ENCODE peak calls at places on chromosome 6, in seven cellular contexts. Z is hepatocyte, P is GM23338, Y is GM23248, O is HCT116, C is OCI-LY7, F is PC-9. G is an unnamed sample.
A peak's percentile ranks its signal among the peaks of the same experiment; 100 is the strongest.

GRCh38 chr6:43217351-43217750 is 11.9 kb downstream of the DNPH1 start:
- DNase-seq in O (no peak), F (no peak), Y (no peak), P (no peak), Z (no peak), C (no peak), G (no peak)

GRCh38 chr6:118408863-118409262 is 139.2 kb upstream of the PLN start:
- DNase-seq in Z (no peak), C (no peak), Y (no peak), P (peak; percentile 10), O (no peak), F (no peak), G (no peak)

GRCh38 chr6:75334266-75335040 is 49.9 kb upstream of the TMEM30A start:
- DNase-seq in Z (peak; percentile 29), O (no peak), P (peak; percentile 98), C (no peak), F (no peak), Y (peak; percentile 88), G (peak; percentile 7)

GRCh38 chr6:90385914-90386313 is 89.3 kb upstream of the BACH2 start:
- DNase-seq in F (no peak), Z (no peak), P (peak; percentile 20), C (peak; percentile 64), Y (no peak), O (no peak), G (no peak)

GRCh38 chr6:108737594-108738546 is 110.4 kb upstream of the ARMC2 start:
- DNase-seq in O (peak; percentile 86), Y (peak; percentile 100), F (peak; percentile 99), C (no peak), P (no peak), Z (peak; percentile 77), G (peak; percentile 90)

GRCh38 chr6:14874975-14875677 is 370.7 kb upstream of the JARID2 start:
- DNase-seq in P (no peak), F (no peak), Y (no peak), Z (no peak), O (no peak), C (no peak), G (no peak)

GRCh38 chr6:26322645-26323482 is 42.1 kb upstream of the BTN3A2 start:
- DNase-seq in F (peak; percentile 88), Y (peak; percentile 86), P (peak; percentile 90), O (peak; percentile 82), Z (peak; percentile 86), C (peak; percentile 74), G (peak; percentile 96)

GRCh38 chr6:87376643-87377042 is 31.1 kb upstream of the CFAP206 start:
- DNase-seq in Y (no peak), Z (no peak), C (no peak), P (no peak), O (no peak), F (no peak), G (no peak)

GRCh38 chr6:126383203-126383602 is 43.3 kb downstream of the CENPW start:
- DNase-seq in O (no peak), Z (no peak), P (no peak), Y (no peak), C (no peak), F (no peak), G (no peak)

GRCh38 chr6:170080828-170081368 is 210.0 kb downstream of the DLL1 start:
- DNase-seq in C (no peak), O (no peak), Y (no peak), F (no peak), Z (no peak), P (no peak), G (no peak)

GRCh38 chr6:113511100-113511499 is 346.0 kb upstream of the MARCKS start:
- DNase-seq in Z (no peak), F (no peak), Y (no peak), C (no peak), P (no peak), O (no peak), G (no peak)

GRCh38 chr6:146898888-146899227 is 300.1 kb downstream of the ADGB start:
- DNase-seq in O (no peak), C (no peak), F (no peak), P (no peak), Y (no peak), Z (no peak), G (no peak)
- H3K9me2 ChIP-seq in O (no peaks in the 10 kb centered on the region), C (no peaks in the 10 kb centered on the region), F (no peaks in the 10 kb centered on the region), P (peaks cover 12% of the 10 kb centered on the region), Y (no peaks in the 10 kb centered on the region), Z (no peaks in the 10 kb centered on the region), G (no peaks in the 10 kb centered on the region)

GRCh38 chr6:34553750-34554149 is 2.4 kb downstream of the SPDEF start:
- DNase-seq in Z (no peak), F (no peak), O (no peak), C (no peak), P (no peak), Y (no peak), G (peak; percentile 26)
- H3K9me2 ChIP-seq in Z (no peaks in the 10 kb centered on the region), F (no peaks in the 10 kb centered on the region), O (no peaks in the 10 kb centered on the region), C (no peaks in the 10 kb centered on the region), P (no peaks in the 10 kb centered on the region), Y (no peaks in the 10 kb centered on the region), G (no peaks in the 10 kb centered on the region)

GRCh38 chr6:157994126-157994795 is 12.6 kb downstream of the SYNJ2 start:
- DNase-seq in Z (no peak), O (no peak), Y (no peak), P (no peak), F (no peak), C (no peak), G (no peak)
- H3K9me2 ChIP-seq in Z (no peaks in the 10 kb centered on the region), O (no peaks in the 10 kb centered on the region), Y (no peaks in the 10 kb centered on the region), P (no peaks in the 10 kb centered on the region), F (no peaks in the 10 kb centered on the region), C (no peaks in the 10 kb centered on the region), G (no peaks in the 10 kb centered on the region)

DNA sequence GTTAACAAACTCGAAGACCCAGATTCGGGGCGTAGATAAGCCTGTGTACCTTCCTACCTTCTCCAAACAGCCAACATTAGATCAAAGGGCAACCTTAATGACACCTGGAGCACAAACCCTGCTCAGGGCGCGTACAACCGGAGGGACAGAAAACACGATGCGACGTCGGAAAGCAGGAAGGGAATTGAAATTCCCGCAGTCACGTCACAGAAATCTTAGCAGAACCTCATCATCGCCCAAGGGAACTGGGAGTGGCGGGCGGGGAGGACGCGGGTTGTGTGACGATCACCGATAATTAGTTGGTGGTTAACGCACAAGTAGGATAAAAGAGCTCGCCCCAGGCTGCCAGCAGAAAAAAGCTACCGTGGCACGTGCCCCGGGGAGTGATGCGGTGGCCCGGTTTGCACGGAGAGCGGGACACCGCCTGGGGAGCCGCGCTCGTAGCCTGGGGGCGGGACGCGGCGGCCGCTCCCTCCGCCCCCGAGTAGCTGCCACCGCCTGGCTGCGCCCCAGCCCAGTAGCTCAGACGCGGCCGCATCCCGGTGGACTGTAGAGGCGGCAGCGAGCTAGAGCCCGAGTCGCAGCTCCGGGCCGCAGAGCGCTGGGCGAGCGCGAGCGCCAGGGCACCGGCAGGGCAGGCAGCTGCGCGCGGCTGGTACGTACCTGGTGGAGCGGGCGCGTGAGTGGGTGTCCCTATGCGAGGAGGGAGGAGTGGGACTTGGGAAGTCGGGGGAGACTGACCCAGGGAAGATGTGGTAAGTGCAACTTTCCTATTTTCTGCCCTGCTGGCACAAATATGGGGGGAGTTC is at the start of gene PKIB:
- DNase-seq in Y (peak; percentile 86), O (peak; percentile 75), Z (peak; percentile 92), P (peak; percentile 91), C (no peak), F (peak; percentile 82), G (peak; percentile 82)
- H3K9me2 ChIP-seq in Y (no peaks in the 10 kb centered on the region), O (no peaks in the 10 kb centered on the region), Z (no peaks in the 10 kb centered on the region), P (no peaks in the 10 kb centered on the region), C (no peaks in the 10 kb centered on the region), F (no peaks in the 10 kb centered on the region), G (no peaks in the 10 kb centered on the region)

DNA sequence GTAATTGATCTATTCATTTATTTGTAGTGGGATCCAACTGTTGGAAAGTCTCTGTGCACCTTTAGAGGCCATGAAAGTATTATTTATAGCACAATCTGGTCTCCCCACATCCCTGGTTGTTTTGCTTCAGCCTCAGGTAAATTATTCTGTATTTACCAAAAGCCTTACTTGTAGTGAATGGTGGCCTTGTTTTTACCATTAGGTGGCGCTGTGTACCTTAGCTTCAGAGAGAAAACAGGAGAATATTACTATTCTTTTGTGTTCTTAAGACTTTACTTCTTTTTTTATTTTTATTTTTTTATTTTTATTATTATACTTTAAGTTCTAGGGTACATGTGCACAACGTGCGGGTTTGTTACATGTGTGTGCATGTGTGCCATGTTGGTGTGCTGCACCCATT is 23.7 kb downstream of the PEX7 start:
- DNase-seq in C (peak; percentile 60), Z (peak; percentile 66), F (peak; percentile 50), P (peak; percentile 79), O (peak; percentile 47), Y (peak; percentile 62), G (peak; percentile 64)
- H3K9me2 ChIP-seq in C (no peaks in the 10 kb centered on the region), Z (no peaks in the 10 kb centered on the region), F (no peaks in the 10 kb centered on the region), P (no peaks in the 10 kb centered on the region), O (no peaks in the 10 kb centered on the region), Y (no peaks in the 10 kb centered on the region), G (no peaks in the 10 kb centered on the region)

DNA sequence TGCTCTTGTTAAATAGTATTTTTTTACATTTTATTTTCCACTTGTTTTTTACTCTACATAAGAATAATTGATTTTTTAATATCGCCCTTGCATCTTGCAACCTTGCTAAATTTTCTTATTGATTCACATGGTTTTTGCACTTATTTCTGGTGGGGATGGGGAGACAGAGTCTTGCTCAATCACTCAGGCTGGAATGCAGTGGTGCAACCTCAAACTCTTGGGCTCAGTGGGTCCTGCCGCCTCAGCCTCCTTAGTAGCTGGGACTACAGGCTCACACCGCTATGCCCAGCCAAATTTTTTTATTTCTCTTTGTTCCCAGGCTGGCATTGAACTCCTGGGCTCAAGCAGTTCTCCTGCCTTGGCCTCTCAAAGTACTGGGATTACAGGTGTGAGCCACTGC is 30.3 kb downstream of the LIN28B start:
- DNase-seq in Y (no peak), C (no peak), P (no peak), Z (no peak), F (no peak), O (no peak), G (no peak)
- H3K9me2 ChIP-seq in Y (no peaks in the 10 kb centered on the region), C (no peaks in the 10 kb centered on the region), P (no peaks in the 10 kb centered on the region), Z (no peaks in the 10 kb centered on the region), F (no peaks in the 10 kb centered on the region), O (no peaks in the 10 kb centered on the region), G (no peaks in the 10 kb centered on the region)

GRCh38 chr6:22605736-22606135 is 36.4 kb downstream of the HDGFL1 start:
- DNase-seq in P (no peak), Z (no peak), C (no peak), O (no peak), Y (no peak), F (no peak), G (no peak)
- H3K9me2 ChIP-seq in P (no peaks in the 10 kb centered on the region), Z (no peaks in the 10 kb centered on the region), C (no peaks in the 10 kb centered on the region), O (no peaks in the 10 kb centered on the region), Y (no peaks in the 10 kb centered on the region), F (no peaks in the 10 kb centered on the region), G (no peaks in the 10 kb centered on the region)

DNA sequence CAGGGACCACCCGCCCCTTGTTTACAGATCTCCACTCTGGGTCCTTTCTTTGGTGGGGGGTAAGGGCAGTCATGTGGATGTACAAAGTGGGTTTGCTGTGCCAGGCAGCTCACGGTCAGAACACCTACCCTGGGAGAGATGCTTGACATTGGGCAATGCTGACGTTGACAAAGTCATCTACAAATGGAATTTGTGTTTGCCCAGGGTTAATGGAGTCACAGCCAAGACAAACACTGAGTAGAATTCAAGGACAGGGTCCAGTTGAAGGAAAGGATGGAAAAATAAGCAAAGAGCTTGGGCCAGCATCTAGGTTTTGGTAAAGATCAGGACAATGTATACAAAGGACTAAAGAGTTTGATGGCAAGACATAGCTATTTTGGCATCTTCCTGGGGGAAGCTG is 54.7 kb downstream of the MOCS1 start:
- DNase-seq in C (no peak), O (no peak), P (no peak), F (no peak), Y (no peak), Z (no peak), G (no peak)
- H3K9me2 ChIP-seq in C (no peaks in the 10 kb centered on the region), O (no peaks in the 10 kb centered on the region), P (peaks cover 19% of the 10 kb centered on the region), F (no peaks in the 10 kb centered on the region), Y (no peaks in the 10 kb centered on the region), Z (no peaks in the 10 kb centered on the region), G (no peaks in the 10 kb centered on the region)